ENCODE peak calls at places on chromosomes 7 and 10, in eight cellular contexts. C is sigmoid colon, V is stomach, M is ovary, T is Peyer's patch, A is prostate gland, O is spleen, H is tibial nerve. B is an unnamed sample.

GRCh38 chr7:122949186-122949585 is 46.3 kb downstream of the TAS2R16 start:
- DNase-seq in C (no peak), V (no peak), M (no peak), T (no peak), A (no peak), O (no peak), H (no peak), B (no peak)

GRCh38 chr10:22473459-22473858 is 128.2 kb downstream of the SPAG6 start:
- DNase-seq in C (no peak), V (no peak), M (no peak), T (no peak), A (no peak), O (no peak), H (no peak), B (no peak)

GRCh38 chr10:107496594-107496993 is 332.1 kb upstream of the SORCS1 start:
- DNase-seq in C (no peak), V (no peak), M (no peak), T (no peak), A (no peak), O (no peak), H (no peak), B (no peak)

GRCh38 chr10:35232509-35232908 is 103.8 kb upstream of the CCNY start:
- DNase-seq in C (no peak), V (no peak), M (no peak), T (no peak), A (no peak), O (no peak), H (no peak), B (no peak)

GRCh38 chr10:47412177-47412730 is 28.2 kb upstream of the ZNF488 start:
- DNase-seq in C (no peak), V (no peak), M (no peak), T (no peak), A (no peak), O (no peak), H (no peak), B (no peak)

GRCh38 chr7:133582766-133583523 is 330.1 kb downstream of the EXOC4 start:
- DNase-seq in C (no peak), V (no peak), M (no peak), T (no peak), A (no peak), O (no peak), H (no peak), B (no peak)

GRCh38 chr10:119342017-119342734 is 134.8 kb downstream of the GRK5 start:
- DNase-seq in C (peak), V (no peak), M (peak), T (no peak), A (no peak), O (peak), H (peak), B (no peak)

GRCh38 chr7:157831143-157831900 is 494.5 kb downstream of the DNAJB6 start:
- DNase-seq in C (peak), V (no peak), M (no peak), T (no peak), A (no peak), O (peak), H (no peak), B (no peak)

GRCh38 chr7:22732556-22733126 is 5.6 kb downstream of the IL6 start:
- DNase-seq in C (no peak), V (no peak), M (no peak), T (no peak), A (no peak), O (no peak), H (no peak), B (no peak)

GRCh38 chr7:18345641-18346234 is 149.8 kb upstream of the HDAC9 start:
- DNase-seq in C (no peak), V (peak), M (peak), T (no peak), A (peak), O (no peak), H (peak), B (no peak)

GRCh38 chr7:130891254-130892094 is 157.5 kb upstream of the KLF14 start:
- DNase-seq in C (peak), V (peak), M (peak), T (no peak), A (peak), O (no peak), H (peak), B (peak)

GRCh38 chr7:124907490-124907889 is 22.1 kb downstream of the POT1 start:
- DNase-seq in C (no peak), V (no peak), M (no peak), T (no peak), A (no peak), O (no peak), H (no peak), B (no peak)

GRCh38 chr7:78395298-78396120 is 596.9 kb downstream of the PHTF2 start:
- DNase-seq in C (no peak), V (no peak), M (no peak), T (no peak), A (no peak), O (no peak), H (no peak), B (no peak)

GRCh38 chr7:94022550-94022949 is 18.4 kb upstream of the BET1 start:
- DNase-seq in C (no peak), V (no peak), M (no peak), T (no peak), A (no peak), O (no peak), H (no peak), B (no peak)

GRCh38 chr10:106560925-106561640 is 603.4 kb downstream of the SORCS1 start:
- DNase-seq in C (no peak), V (no peak), M (no peak), T (no peak), A (no peak), O (no peak), H (no peak), B (no peak)

GRCh38 chr10:129446182-129446581 is 20.9 kb upstream of the MGMT start:
- DNase-seq in C (no peak), V (no peak), M (no peak), T (no peak), A (no peak), O (no peak), H (no peak), B (no peak)

GRCh38 chr10:102675151-102675886 is 31.0 kb downstream of the TRIM8 start:
- DNase-seq in C (peak), V (no peak), M (no peak), T (no peak), A (no peak), O (no peak), H (no peak), B (no peak)

GRCh38 chr7:8290645-8291308 is 28.8 kb upstream of the ICA1 start:
- DNase-seq in C (no peak), V (peak), M (no peak), T (no peak), A (peak), O (no peak), H (no peak), B (peak)

GRCh38 chr7:7554647-7555575 is 11.8 kb upstream of the MIOS start:
- DNase-seq in C (no peak), V (no peak), M (no peak), T (no peak), A (no peak), O (no peak), H (no peak), B (no peak)

GRCh38 chr10:28676297-28676967 is 889 bp upstream of the BAMBI start:
- DNase-seq in C (peak), V (peak), M (peak), T (no peak), A (no peak), O (no peak), H (no peak), B (no peak)

GRCh38 chr7:104111294-104111693 is 96.5 kb downstream of the ORC5 start:
- DNase-seq in C (no peak), V (no peak), M (no peak), T (no peak), A (no peak), O (no peak), H (no peak), B (no peak)

GRCh38 chr7:48168159-48168558 is 3.1 kb upstream of the ABCA13 start:
- DNase-seq in C (no peak), V (no peak), M (no peak), T (no peak), A (no peak), O (no peak), H (no peak), B (no peak)

GRCh38 chr7:73504017-73504416 is 18.1 kb downstream of the BAZ1B start:
- DNase-seq in C (no peak), V (no peak), M (no peak), T (no peak), A (no peak), O (no peak), H (no peak), B (no peak)

GRCh38 chr10:79092292-79092896 is 23.6 kb downstream of the ZMIZ1 start:
- DNase-seq in C (no peak), V (no peak), M (no peak), T (no peak), A (no peak), O (no peak), H (no peak), B (no peak)

GRCh38 chr7:75743455-75743859 is 4.7 kb upstream of the HIP1 start:
- DNase-seq in C (no peak), V (no peak), M (no peak), T (no peak), A (no peak), O (no peak), H (no peak), B (no peak)

GRCh38 chr7:15197359-15197977 is 294.9 kb upstream of the DGKB start:
- DNase-seq in C (no peak), V (no peak), M (no peak), T (no peak), A (no peak), O (no peak), H (no peak), B (no peak)

GRCh38 chr10:102195301-102195870 is 30.7 kb upstream of the ELOVL3 start:
- DNase-seq in C (no peak), V (no peak), M (no peak), T (no peak), A (no peak), O (no peak), H (no peak), B (no peak)

GRCh38 chr7:6530626-6531491 is 20.4 kb downstream of the GRID2IP start:
- DNase-seq in C (no peak), V (peak), M (no peak), T (peak), A (no peak), O (peak), H (no peak), B (no peak)

GRCh38 chr10:93445097-93445960 is 36.8 kb downstream of the MYOF start:
- DNase-seq in C (peak), V (peak), M (peak), T (peak), A (peak), O (no peak), H (peak), B (peak)

GRCh38 chr10:61164458-61165160 is 220.6 kb upstream of the RHOBTB1 start:
- DNase-seq in C (no peak), V (peak), M (no peak), T (no peak), A (peak), O (no peak), H (peak), B (peak)

GRCh38 chr10:56715262-56715661 is 354.2 kb upstream of the ZWINT start:
- DNase-seq in C (no peak), V (no peak), M (no peak), T (no peak), A (no peak), O (no peak), H (no peak), B (no peak)

DNA sequence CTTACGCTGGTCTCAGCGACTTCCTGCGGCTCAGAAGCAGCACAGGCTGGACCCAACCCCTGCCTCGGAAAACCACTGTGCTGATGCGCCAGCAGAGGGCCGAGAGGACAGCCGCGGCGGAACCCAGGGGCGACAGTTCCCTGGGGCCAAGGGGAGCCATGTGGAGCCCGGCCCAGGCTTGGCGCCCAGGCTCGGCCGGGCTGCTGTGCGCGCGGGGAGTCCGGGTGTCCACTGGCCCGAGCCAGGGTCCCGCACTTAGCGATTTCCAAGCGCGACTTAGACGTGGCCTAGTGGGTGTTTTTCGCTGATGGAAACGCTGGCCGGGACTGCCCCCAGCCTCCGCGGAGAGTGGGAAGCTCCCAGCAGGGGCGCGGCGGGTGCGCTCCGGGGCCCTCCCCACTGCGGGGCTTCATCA is 18.6 kb upstream of the ZNF32 start:
- DNase-seq in C (peak), V (no peak), M (no peak), T (no peak), A (no peak), O (no peak), H (no peak), B (no peak)
- TF ChIP-seq CTCF in C (no peak), V (no peak), M (no peak), T (no peak), A (no peak), O (peak), H (peak), B (peak)

GRCh38 chr10:128095753-128096469 is 30.3 kb downstream of the MKI67 start:
- DNase-seq in C (no peak), V (no peak), M (no peak), T (peak), A (no peak), O (no peak), H (no peak), B (no peak)
- TF ChIP-seq POLR2A in C (no peak), V (no peak), M (no peak), T (no peak), A (no peak), O (no peak), H (no peak), B (no peak)

GRCh38 chr7:99033765-99034164 is 110.1 kb downstream of the SMURF1 start:
- DNase-seq in C (no peak), V (no peak), M (no peak), T (peak), A (no peak), O (no peak), H (no peak), B (no peak)
- H3K4me3 ChIP-seq in C (no peak), V (no peak), M (no peak), T (no peak), A (no peak), O (no peak), H (no peak), B (no peak)

GRCh38 chr7:101952355-101953247 is 135.2 kb downstream of the CUX1 start:
- DNase-seq in C (peak), V (no peak), M (peak), T (no peak), A (no peak), O (no peak), H (no peak), B (peak)
- TF ChIP-seq CTCF in C (no peak), V (no peak), M (no peak), T (no peak), A (no peak), O (no peak), H (no peak), B (no peak)

DNA sequence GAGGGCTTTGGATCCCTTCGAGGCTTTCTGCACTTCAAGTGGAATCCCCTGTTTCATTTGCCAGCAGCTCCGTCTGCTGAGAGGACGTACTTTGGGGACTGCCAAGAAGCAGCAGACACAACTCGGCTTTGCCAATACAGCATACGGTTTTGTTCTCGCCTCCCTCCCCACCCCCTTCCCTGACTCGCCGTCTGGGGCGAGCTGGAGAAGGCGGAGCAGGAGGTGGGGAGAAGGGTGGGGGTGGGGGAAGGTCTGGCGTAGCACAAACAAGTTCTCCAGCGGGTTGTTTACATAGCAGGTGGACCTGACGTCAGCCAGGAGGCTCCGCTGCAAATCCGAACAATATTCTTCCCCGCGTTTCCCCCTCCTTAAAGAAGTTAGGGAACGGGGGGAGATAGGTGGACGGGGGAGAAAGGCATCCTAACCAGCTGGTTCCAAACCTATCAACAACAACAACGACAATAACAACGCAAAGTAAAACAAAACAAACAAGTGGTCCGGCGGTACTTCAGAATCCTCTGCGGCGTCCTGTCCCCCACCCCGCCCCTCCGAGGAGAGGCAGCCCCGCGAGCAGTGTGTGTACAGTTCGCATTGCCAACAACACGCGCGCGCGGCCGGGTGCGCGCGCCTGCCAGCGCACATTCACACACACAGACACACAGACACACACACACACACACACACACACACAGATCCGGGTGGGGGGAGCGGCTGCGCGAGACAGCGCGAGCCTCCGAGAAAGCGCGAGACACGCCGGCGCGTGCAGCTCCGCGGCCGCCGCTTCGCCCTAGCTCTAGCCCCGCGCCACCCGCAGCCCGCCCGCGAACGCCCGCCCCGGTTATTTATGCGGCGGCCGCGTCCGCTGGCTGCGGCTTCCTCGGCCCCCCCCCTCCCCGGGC is 167.0 kb upstream of the PPP1R3A start:
- DNase-seq in C (peak), V (peak), M (peak), T (no peak), A (peak), O (peak), H (peak), B (peak)
- TF ChIP-seq POLR2A in C (peak), V (no peak), M (peak), T (peak), A (no peak), O (no peak), H (peak), B (no peak)

GRCh38 chr7:27239780-27240731 is 2.5 kb upstream of the EVX1 start:
- DNase-seq in C (no peak), V (no peak), M (no peak), T (no peak), A (no peak), O (no peak), H (no peak), B (no peak)

GRCh38 chr7:27238979-27239779 is 3.4 kb upstream of the EVX1 start:
- DNase-seq in C (no peak), V (no peak), M (no peak), T (no peak), A (no peak), O (no peak), H (no peak), B (no peak)

GRCh38 chr7:27235387-27236052 is 7.1 kb upstream of the EVX1 start:
- DNase-seq in C (peak), V (peak), M (peak), T (no peak), A (peak), O (no peak), H (no peak), B (peak)

GRCh38 chr7:27237735-27238334 is 4.8 kb upstream of the EVX1 start:
- DNase-seq in C (no peak), V (no peak), M (no peak), T (no peak), A (no peak), O (no peak), H (no peak), B (no peak)

DNA sequence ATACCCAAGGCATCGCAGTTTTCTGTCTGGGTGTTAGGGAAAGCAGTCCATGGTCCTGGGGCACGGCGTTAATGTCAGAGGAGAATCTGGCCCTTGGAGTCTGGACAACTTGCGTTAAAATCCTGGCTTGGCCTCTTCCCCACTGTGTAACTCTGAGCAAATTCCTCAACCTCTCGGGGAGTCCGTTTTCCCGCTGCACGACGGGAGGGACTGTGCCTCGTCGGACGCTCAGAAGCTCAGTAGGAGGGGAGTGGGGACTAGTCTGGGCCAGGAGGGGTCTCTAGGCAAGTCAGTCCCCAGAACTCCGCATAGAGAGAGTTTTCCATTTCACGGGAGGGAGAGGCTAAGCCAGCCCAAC is 6.6 kb upstream of the EVX1 start:
- DNase-seq in C (no peak), V (no peak), M (no peak), T (no peak), A (no peak), O (no peak), H (no peak), B (no peak)
- H3K4me3 ChIP-seq in C (no peak), V (peak), M (no peak), T (peak), A (peak), O (peak), H (peak), B (peak)

B was measured in upper lobe of left lung.